ENCODE peak calls at places on chromosomes 6 and 20, in five cellular contexts. N is tibial artery; U is stimulated activated CD4-positive, alpha-beta T cell treated with anti-CD3 and anti-CD28 coated beads, Interleukin-2, amount 100 ng/mL, for 4 hours; M is PC-3; D is Peyer's patch. K is an unnamed sample.

GRCh38 chr6:43736844-43737243 is 33.2 kb upstream of the VEGFA start:
- DNase-seq in N (no peak), U (no peak), M (no peak), D (no peak), K (no peak)

GRCh38 chr20:48823960-48824497 is 3.8 kb downstream of the PREX1 start:
- DNase-seq in N (no peak), U (peak; percentile 42), M (peak; percentile 93), D (no peak), K (peak; percentile 54)

GRCh38 chr20:24665741-24666191 is 196.3 kb downstream of the SYNDIG1 start:
- DNase-seq in N (peak; percentile 55), U (no peak), M (no peak), D (no peak), K (no peak)

GRCh38 chr20:57389695-57390603 is 1.2 kb upstream of the RBM38 start:
- DNase-seq in N (peak; percentile 64), U (peak; percentile 64), M (no peak), D (peak; percentile 61), K (peak; percentile 66)

GRCh38 chr6:27777614-27778355 is 134.4 kb downstream of the OR2B2 start:
- DNase-seq in N (no peak), U (no peak), M (no peak), D (no peak), K (no peak)

GRCh38 chr6:78513856-78514255 is 353.5 kb upstream of the IRAK1BP1 start:
- DNase-seq in N (no peak), U (no peak), M (no peak), D (no peak), K (no peak)

GRCh38 chr6:74117113-74117512 is 421.1 kb downstream of the CD109 start:
- DNase-seq in N (no peak), U (no peak), M (no peak), D (no peak), K (no peak)

GRCh38 chr6:131547524-131547923 is 25.5 kb upstream of the ARG1 start:
- DNase-seq in N (no peak), U (no peak), M (no peak), D (no peak), K (no peak)

GRCh38 chr6:87682310-87682709 is 19.7 kb downstream of the AKIRIN2 start:
- DNase-seq in N (no peak), U (no peak), M (peak; percentile 62), D (no peak), K (no peak)

GRCh38 chr20:57091748-57092111 is 174.7 kb downstream of the BMP7 start:
- DNase-seq in N (no peak), U (no peak), M (no peak), D (no peak), K (no peak)

GRCh38 chr6:21150644-21151043 is 442.9 kb upstream of the SOX4 start:
- DNase-seq in N (no peak), U (no peak), M (no peak), D (no peak), K (no peak)

GRCh38 chr20:37727247-37727956 is 33.6 kb downstream of the CTNNBL1 start:
- DNase-seq in N (no peak), U (no peak), M (no peak), D (no peak), K (no peak)

GRCh38 chr6:136401749-136402148 is 112.1 kb upstream of the BCLAF1 start:
- DNase-seq in N (no peak), U (no peak), M (peak; percentile 15), D (no peak), K (no peak)

GRCh38 chr6:27505209-27506027 is 32.5 kb upstream of the ZNF184 start:
- DNase-seq in N (no peak), U (peak; percentile 18), M (peak; percentile 87), D (peak; percentile 53), K (peak; percentile 27)

GRCh38 chr6:11111769-11112437 is 378 bp upstream of the ERVFRD-1 start:
- DNase-seq in N (no peak), U (no peak), M (no peak), D (no peak), K (no peak)

K was measured in activated CD4-positive, alpha-beta T cell treated with anti-CD3 and anti-CD28 coated beads for 4 hours.